ENCODE peak calls at places on chromosomes 4 and X, in seven cellular contexts. Y is IMR-90, O is HCT116, U is A549, Q is HepG2, F is GM12878, A is SK-N-SH. J is an unnamed sample.

GRCh38 chr4:69120869-69121268 is 24.6 kb downstream of the UGT2B7 start:
- DNase-seq in O (no peak), F (no peak), Y (peak), Q (no peak), U (no peak), A (no peak), J (no peak)

GRCh38 chr4:86451560-86452322 is 91.9 kb upstream of the MAPK10 start:
- DNase-seq in Y (peak), F (no peak), O (no peak), A (peak), Q (no peak), U (peak), J (no peak)

GRCh38 chr4:136457577-136457976 is 1074.7 kb downstream of the PCDH18 start:
- DNase-seq in Q (no peak), O (no peak), Y (no peak), U (no peak), F (no peak), A (no peak), J (no peak)

GRCh38 chr4:8101213-8101781 is 57.3 kb downstream of the ABLIM2 start:
- DNase-seq in Q (peak), U (peak), A (no peak), Y (no peak), F (no peak), O (no peak), J (no peak)

GRCh38 chr4:133154725-133155124 is 5.6 kb downstream of the PCDH10 start:
- DNase-seq in Q (peak), Y (peak), A (peak), O (peak), F (no peak), U (peak), J (no peak)

GRCh38 chr4:95204873-95205272 is 343.9 kb downstream of the UNC5C start:
- DNase-seq in U (peak), F (no peak), A (no peak), O (peak), Y (no peak), Q (peak), J (no peak)

GRCh38 chr4:28481565-28481964 is 1620.9 kb downstream of the STIM2 start:
- DNase-seq in A (no peak), Q (no peak), F (no peak), Y (no peak), U (no peak), O (no peak), J (no peak)

GRCh38 chr4:163180087-163180486 is 13.4 kb upstream of the NAF1 start:
- DNase-seq in Q (no peak), A (no peak), O (no peak), U (no peak), Y (no peak), F (no peak), J (no peak)

GRCh38 chrX:139554991-139555675 is 24.6 kb downstream of the F9 start:
- DNase-seq in U (no peak), Q (no peak), F (no peak), A (no peak), O (no peak), Y (no peak), J (peak)

GRCh38 chr4:177385576-177386320 is 56.5 kb downstream of the AGA start:
- DNase-seq in U (no peak), Y (peak), A (no peak), O (no peak), Q (no peak), F (no peak), J (no peak)

GRCh38 chrX:25650216-25650615 is 487.9 kb upstream of the MAGEB18 start:
- DNase-seq in U (no peak), O (no peak), Q (no peak), A (no peak), F (no peak), Y (no peak), J (no peak)

GRCh38 chrX:68261060-68261672 is 172.1 kb downstream of the OPHN1 start:
- DNase-seq in F (no peak), U (no peak), Y (peak), Q (no peak), O (no peak), A (no peak), J (no peak)

GRCh38 chrX:41661366-41662095 is 27.2 kb upstream of the GPR34 start:
- DNase-seq in F (no peak), A (no peak), O (no peak), U (peak), Y (peak), Q (no peak), J (no peak)

GRCh38 chr4:94304365-94304971 is 38.2 kb downstream of the HPGDS start:
- DNase-seq in O (peak), U (peak), Q (peak), F (no peak), Y (peak), A (peak), J (no peak)

GRCh38 chrX:103918584-103919335 is 43.7 kb upstream of the TMSB15B start:
- DNase-seq in Y (peak), F (no peak), U (peak), O (no peak), Q (no peak), A (peak), J (no peak)

GRCh38 chr4:77493829-77494551 is 111.6 kb upstream of the CXCL13 start:
- DNase-seq in U (no peak), O (no peak), Q (no peak), F (no peak), A (no peak), Y (no peak), J (no peak)

GRCh38 chr4:165398570-165398969 is 19.8 kb downstream of the CPE start:
- DNase-seq in F (no peak), Q (no peak), O (peak), Y (peak), U (peak), A (peak), J (no peak)

GRCh38 chr4:69025191-69025998 is 70.9 kb upstream of the UGT2B7 start:
- DNase-seq in Y (no peak), F (no peak), Q (peak), A (no peak), O (peak), U (peak), J (peak)

GRCh38 chr4:306551-306961 is 1.3 kb upstream of the ZNF732 start:
- DNase-seq in F (peak), Y (no peak), U (no peak), A (no peak), O (no peak), Q (no peak), J (no peak)

GRCh38 chr4:41256740-41257256 is at the start of gene UCHL1:
- DNase-seq in O (no peak), Y (peak), F (no peak), A (peak), U (peak), Q (no peak), J (peak)

GRCh38 chr4:1490011-1490905 is 84.0 kb upstream of the NKX1-1 start:
- DNase-seq in Y (no peak), Q (no peak), F (no peak), O (no peak), A (peak), U (no peak), J (no peak)

GRCh38 chr4:154743683-154744340 is at the start of gene LRAT:
- DNase-seq in Y (no peak), A (peak), F (no peak), O (peak), U (peak), Q (no peak), J (peak)

GRCh38 chr4:113826431-113826830 is 64.9 kb upstream of the CAMK2D start:
- DNase-seq in F (no peak), Y (no peak), O (no peak), U (no peak), A (no peak), Q (no peak), J (no peak)

GRCh38 chrX:116667760-116668159 is 205.0 kb upstream of the CT83 start:
- DNase-seq in U (no peak), Y (no peak), Q (no peak), O (no peak), A (no peak), F (no peak), J (no peak)

GRCh38 chr4:183968931-183969330 is 63.8 kb downstream of the STOX2 start:
- DNase-seq in Y (no peak), U (no peak), Q (no peak), A (no peak), F (no peak), O (no peak), J (no peak)

GRCh38 chrX:41602946-41603345 is 85.8 kb upstream of the GPR34 start:
- DNase-seq in A (no peak), Y (peak), Q (no peak), F (no peak), O (no peak), U (no peak), J (no peak)

GRCh38 chr4:146638801-146639351 is at the start of gene POU4F2:
- DNase-seq in F (no peak), O (no peak), Q (no peak), U (no peak), Y (no peak), A (peak), J (peak)

GRCh38 chr4:104592894-104593470 is 98.3 kb upstream of the CXXC4 start:
- DNase-seq in Q (no peak), F (no peak), A (no peak), Y (peak), U (no peak), O (no peak), J (no peak)

GRCh38 chr4:90030953-90031352 is 96.2 kb upstream of the CCSER1 start:
- DNase-seq in F (no peak), Q (no peak), A (no peak), O (peak), U (peak), Y (no peak), J (no peak)

GRCh38 chr4:53055716-53056413 is 193.7 kb downstream of the RASL11B start:
- DNase-seq in A (no peak), F (no peak), Y (no peak), U (no peak), Q (peak), O (no peak), J (no peak)

GRCh38 chrX:45771114-45771513 is 570.4 kb upstream of the DIPK2B start:
- DNase-seq in O (peak), Q (peak), Y (peak), U (peak), F (no peak), A (no peak), J (no peak)

GRCh38 chr4:128345650-128346049 is 58.0 kb upstream of the PGRMC2 start:
- DNase-seq in Q (no peak), O (no peak), U (no peak), A (no peak), F (no peak), Y (no peak), J (no peak)

GRCh38 chr4:7828011-7828720 is 111.5 kb downstream of the AFAP1 start:
- DNase-seq in U (no peak), A (peak), Y (peak), F (no peak), Q (no peak), O (no peak), J (no peak)

GRCh38 chr4:113678651-113679050 is 82.9 kb downstream of the CAMK2D start:
- DNase-seq in O (no peak), A (no peak), F (no peak), Q (no peak), Y (peak), U (no peak), J (no peak)

GRCh38 chr4:153215976-153216375 is 11.7 kb downstream of the TRIM2 start:
- DNase-seq in Q (no peak), Y (no peak), O (no peak), F (no peak), U (no peak), A (no peak), J (no peak)

GRCh38 chrX:64379924-64380323 is 15.3 kb downstream of the MTMR8 start:
- DNase-seq in U (no peak), O (no peak), F (no peak), A (no peak), Q (no peak), Y (no peak), J (no peak)

GRCh38 chr4:72569719-72570235 is 756 bp upstream of the ADAMTS3 start:
- DNase-seq in U (no peak), Q (no peak), O (no peak), Y (peak), A (no peak), F (no peak), J (no peak)
- H3K4me3 ChIP-seq in U (no peak), Q (no peak), O (no peak), Y (peak), A (peak), F (no peak), J (peak)

DNA sequence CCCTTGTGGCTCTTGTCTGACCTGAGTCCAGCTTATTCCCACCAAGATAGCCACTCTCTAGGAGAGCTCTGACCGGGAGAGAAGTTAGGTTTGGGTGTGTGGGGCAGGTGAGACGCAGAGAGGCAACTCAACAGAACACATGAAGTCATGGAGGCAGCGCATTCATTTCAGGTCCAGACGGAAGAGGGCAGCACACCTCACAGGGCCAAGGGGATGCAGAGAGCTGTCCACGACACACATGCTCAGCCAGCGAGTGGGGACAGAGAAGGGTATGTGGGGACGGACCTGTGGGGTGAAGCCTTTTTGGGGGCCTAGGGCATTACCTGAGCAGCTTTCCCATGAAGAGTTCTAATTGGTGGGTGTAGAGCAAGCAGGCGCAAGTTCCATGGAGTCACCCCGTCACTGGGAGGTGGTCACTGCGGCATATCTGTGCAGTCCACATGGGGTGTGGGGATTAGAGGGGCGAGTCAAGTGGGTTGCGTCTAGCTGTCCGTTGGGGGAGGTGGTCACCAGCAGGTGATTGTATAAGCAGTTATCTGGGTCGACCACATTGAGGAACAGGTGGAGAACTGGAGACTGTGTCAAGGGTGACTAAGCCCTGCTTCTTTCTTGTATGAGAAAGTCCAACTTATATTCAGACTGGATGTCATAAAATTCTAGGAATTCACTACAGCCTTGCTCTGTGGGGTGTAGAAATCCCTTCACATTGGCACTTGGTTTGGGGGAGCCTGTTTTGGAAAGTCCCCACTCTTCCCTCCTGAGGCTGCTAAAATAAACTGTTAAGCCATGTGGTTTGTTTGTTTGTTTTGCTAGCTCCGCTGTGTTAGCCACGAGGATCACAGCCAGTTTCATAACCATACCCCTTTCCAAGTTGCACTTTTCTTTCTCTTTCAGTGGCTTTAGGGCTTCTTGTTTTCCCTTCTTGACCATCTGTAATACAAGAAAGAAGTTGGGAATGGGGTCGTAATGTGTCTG is 24.5 kb upstream of the UXT start:
- DNase-seq in Q (no peak), Y (no peak), O (no peak), A (no peak), U (no peak), F (no peak), J (no peak)
- TF ChIP-seq RAD21 in Q (no peak), Y (no peak), O (no peak), A (no peak), U (no peak), F (no peak), J (no peak)

GRCh38 chr4:2837904-2838496 is 5.6 kb upstream of the ADD1 start:
- DNase-seq in O (no peak), Q (no peak), A (peak), U (no peak), Y (peak), F (no peak), J (no peak)
- H3K4me3 ChIP-seq in O (no peak), Q (no peak), A (no peak), U (no peak), Y (no peak), F (no peak), J (no peak)

GRCh38 chrX:69320116-69320515 is 154.9 kb upstream of the PJA1 start:
- DNase-seq in U (no peak), F (no peak), A (peak), O (no peak), Y (no peak), Q (no peak), J (no peak)

GRCh38 chrX:69318651-69319305 is 153.5 kb upstream of the PJA1 start:
- DNase-seq in F (no peak), Q (no peak), O (no peak), Y (no peak), U (no peak), A (peak), J (no peak)

GRCh38 chrX:69319376-69319775 is 154.1 kb upstream of the PJA1 start:
- DNase-seq in F (no peak), O (no peak), U (no peak), A (peak), Q (no peak), Y (no peak), J (no peak)

GRCh38 chrX:69321789-69322188 is 156.5 kb upstream of the PJA1 start:
- DNase-seq in U (no peak), O (no peak), Q (no peak), F (no peak), Y (no peak), A (peak), J (no peak)

GRCh38 chrX:69321006-69321655 is 155.9 kb upstream of the PJA1 start:
- DNase-seq in A (peak), O (no peak), U (no peak), Q (no peak), F (no peak), Y (no peak), J (no peak)
- TF ChIP-seq RAD21 in A (no peak), O (no peak), U (no peak), Q (no peak), F (no peak), Y (no peak), J (no peak)

GRCh38 chr4:185209031-185209851 is at the start of gene SNX25:
- DNase-seq in U (peak), Y (peak), Q (peak), F (no peak), O (peak), A (peak), J (peak)

GRCh38 chr4:185203380-185204237 is at the start of gene CFAP97:
- DNase-seq in U (peak), A (peak), Y (peak), O (peak), F (no peak), Q (peak), J (no peak)

GRCh38 chr4:185204238-185204910 is 574 bp upstream of the CFAP97 start:
- DNase-seq in A (no peak), Y (peak), F (no peak), O (no peak), U (peak), Q (no peak), J (no peak)

GRCh38 chr4:185202984-185203379 is 818 bp downstream of the CFAP97 start:
- DNase-seq in Y (no peak), U (no peak), F (no peak), A (no peak), O (no peak), Q (no peak), J (no peak)

DNA sequence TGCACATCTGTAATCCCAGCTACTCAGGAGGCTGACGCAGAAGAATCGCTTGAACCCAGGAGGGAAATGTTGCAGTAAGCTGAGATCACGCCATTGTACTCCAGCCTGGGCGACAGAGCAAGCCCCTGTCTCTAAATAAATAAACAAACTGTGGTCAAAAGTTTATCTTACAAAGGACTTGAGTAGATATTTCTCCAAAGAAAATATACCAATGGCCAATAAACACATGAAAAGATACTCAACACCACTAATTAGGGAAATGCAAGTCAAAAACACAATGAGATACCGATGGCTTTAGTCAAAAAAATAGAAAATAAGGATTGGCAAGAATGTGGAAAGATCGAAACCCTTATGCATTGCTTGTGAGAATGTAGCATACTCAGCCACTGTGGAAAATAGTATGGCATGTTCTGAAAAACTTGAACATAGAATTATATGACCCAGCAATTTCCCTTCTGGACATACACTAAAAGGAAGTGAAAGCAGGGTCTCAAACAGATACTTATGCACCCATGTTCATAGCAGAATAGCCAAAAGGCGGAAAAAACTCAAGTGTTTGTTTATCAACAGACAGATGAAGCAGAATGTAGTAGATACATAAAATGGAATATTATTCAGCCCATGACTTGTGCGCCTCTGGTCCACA is 2.0 kb upstream of the CFAP97 start:
- DNase-seq in Y (no peak), F (no peak), U (no peak), Q (no peak), O (no peak), A (no peak), J (no peak)
- H3K4me3 ChIP-seq in Y (no peak), F (peak), U (no peak), Q (no peak), O (no peak), A (no peak), J (no peak)

GRCh38 chrX:16990839-16991238 is 44.4 kb downstream of the REPS2 start:
- DNase-seq in Q (no peak), O (no peak), A (no peak), U (no peak), Y (no peak), F (no peak), J (no peak)
- TF ChIP-seq RAD21 in Q (no peak), O (no peak), A (no peak), U (no peak), Y (no peak), F (no peak), J (no peak)

GRCh38 chr4:147933316-147933715 is 201.4 kb downstream of the ARHGAP10 start:
- DNase-seq in Q (no peak), O (no peak), U (no peak), F (no peak), A (no peak), Y (peak), J (no peak)

GRCh38 chr4:147923854-147924253 is 192.0 kb downstream of the ARHGAP10 start:
- DNase-seq in A (no peak), U (no peak), Q (no peak), F (no peak), O (no peak), Y (no peak), J (no peak)

GRCh38 chr4:147924604-147925412 is 192.9 kb downstream of the ARHGAP10 start:
- DNase-seq in O (no peak), U (peak), Q (peak), Y (peak), F (no peak), A (peak), J (peak)

GRCh38 chr4:147927377-147928137 is 195.7 kb downstream of the ARHGAP10 start:
- DNase-seq in A (no peak), U (peak), Q (no peak), Y (peak), F (no peak), O (no peak), J (no peak)

DNA sequence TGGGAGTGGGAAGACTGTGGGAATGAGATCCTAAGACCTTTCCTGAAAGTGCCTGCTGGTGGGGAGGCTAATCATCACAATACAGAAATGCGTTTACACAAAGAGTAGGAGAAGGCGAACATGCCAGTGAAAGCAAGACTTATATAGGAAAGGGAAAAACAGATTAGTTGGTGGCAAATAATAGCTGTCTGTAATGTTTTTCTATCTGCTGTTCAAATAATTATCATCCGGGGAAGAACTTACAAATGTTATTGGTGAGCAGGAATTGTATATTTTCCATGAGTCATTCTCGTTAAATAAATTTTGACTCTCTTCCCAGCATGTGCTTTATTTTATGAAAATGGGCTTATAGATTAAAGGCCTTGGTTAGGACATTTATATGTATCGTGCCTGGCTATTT is 196.5 kb downstream of the ARHGAP10 start:
- DNase-seq in Q (no peak), O (no peak), U (no peak), A (no peak), Y (peak), F (no peak), J (no peak)
- H3K4me3 ChIP-seq in Q (no peak), O (no peak), U (no peak), A (no peak), Y (no peak), F (no peak), J (no peak)